ENCODE peak calls at places on chromosomes 1 and 21, in six cellular contexts. E is IMR-90; W is activated CD8-positive, alpha-beta T cell treated with anti-CD3 and anti-CD28 coated beads for 36 hours; N is foreskin keratinocyte; Q is adrenal gland; A is Calu3. R is an unnamed sample.

GRCh38 chr1:245168090-245168489 is 13.3 kb downstream of the KIF26B start:
- DNase-seq in E (no peak), W (no peak), N (no peak), Q (peak), A (no peak), R (no peak)

GRCh38 chr1:180228648-180229482 is 1.2 kb upstream of the LHX4 start:
- DNase-seq in E (no peak), W (peak), N (no peak), Q (no peak), A (peak), R (peak)

GRCh38 chr1:181352695-181353094 is 130.6 kb upstream of the CACNA1E start:
- DNase-seq in E (no peak), W (no peak), N (no peak), Q (no peak), A (no peak), R (no peak)

GRCh38 chr1:33300673-33301072 is 20.2 kb downstream of the A3GALT2 start:
- DNase-seq in E (peak), W (no peak), N (no peak), Q (peak), A (no peak), R (no peak)

GRCh38 chr1:236016782-236017400 is 48.0 kb downstream of the NID1 start:
- DNase-seq in E (peak), W (no peak), N (peak), Q (no peak), A (no peak), R (no peak)

GRCh38 chr1:198258491-198258890 is 101.7 kb downstream of the NEK7 start:
- DNase-seq in E (peak), W (no peak), N (peak), Q (no peak), A (no peak), R (peak)

GRCh38 chr1:59051007-59051406 is 245.9 kb upstream of the FGGY start:
- DNase-seq in E (no peak), W (no peak), N (no peak), Q (no peak), A (no peak), R (no peak)

GRCh38 chr1:58783993-58784757 is at the start of gene JUN:
- DNase-seq in E (peak), W (peak), N (peak), Q (peak), A (peak), R (peak)

GRCh38 chr1:10186453-10187319 is 23.7 kb upstream of the KIF1B start:
- DNase-seq in E (no peak), W (peak), N (no peak), Q (no peak), A (no peak), R (no peak)

GRCh38 chr21:45042664-45043161 is 31.7 kb upstream of the ADARB1 start:
- DNase-seq in E (no peak), W (no peak), N (no peak), Q (no peak), A (no peak), R (no peak)

GRCh38 chr21:45041984-45042663 is 32.3 kb upstream of the ADARB1 start:
- DNase-seq in E (no peak), W (no peak), N (no peak), Q (no peak), A (no peak), R (no peak)

GRCh38 chr21:45040739-45041138 is 33.6 kb upstream of the ADARB1 start:
- DNase-seq in E (no peak), W (no peak), N (no peak), Q (no peak), A (no peak), R (no peak)

GRCh38 chr21:45040114-45040715 is 34.2 kb upstream of the ADARB1 start:
- DNase-seq in E (no peak), W (no peak), N (no peak), Q (no peak), A (no peak), R (no peak)

DNA sequence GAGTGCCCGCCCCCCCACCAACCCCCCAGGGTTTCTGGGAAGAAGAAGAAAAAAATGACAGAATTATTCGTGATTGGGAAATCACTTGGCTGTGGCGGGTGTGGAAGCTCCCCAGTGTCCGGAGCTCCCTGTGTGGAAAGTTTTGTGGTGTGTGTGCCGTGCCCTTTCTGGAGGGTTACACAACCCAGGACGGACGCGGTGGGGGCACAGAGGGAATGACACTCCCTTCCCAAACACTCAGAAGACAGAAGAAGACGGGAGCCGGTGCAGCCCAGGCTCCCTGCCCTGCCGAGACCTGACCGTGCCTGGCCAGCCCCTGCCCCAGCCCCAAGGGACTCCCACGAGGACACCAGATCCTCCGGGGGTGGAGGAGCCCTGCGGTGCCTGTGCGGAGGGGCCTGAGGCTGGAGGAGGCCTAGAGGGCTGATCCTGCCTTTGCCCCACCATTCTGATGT is 33.0 kb upstream of the ADARB1 start:
- DNase-seq in E (peak), W (no peak), N (no peak), Q (peak), A (no peak), R (no peak)
- TF ChIP-seq CTCF in E (no peak), W (no peak), N (no peak), Q (no peak), A (no peak), R (no peak)

GRCh38 chr1:150926094-150926741 is at the start of gene SETDB1:
- DNase-seq in E (peak), W (peak), N (peak), Q (peak), A (peak), R (peak)
- TF ChIP-seq CTCF in E (peak), W (no peak), N (peak), Q (no peak), A (no peak), R (no peak)

DNA sequence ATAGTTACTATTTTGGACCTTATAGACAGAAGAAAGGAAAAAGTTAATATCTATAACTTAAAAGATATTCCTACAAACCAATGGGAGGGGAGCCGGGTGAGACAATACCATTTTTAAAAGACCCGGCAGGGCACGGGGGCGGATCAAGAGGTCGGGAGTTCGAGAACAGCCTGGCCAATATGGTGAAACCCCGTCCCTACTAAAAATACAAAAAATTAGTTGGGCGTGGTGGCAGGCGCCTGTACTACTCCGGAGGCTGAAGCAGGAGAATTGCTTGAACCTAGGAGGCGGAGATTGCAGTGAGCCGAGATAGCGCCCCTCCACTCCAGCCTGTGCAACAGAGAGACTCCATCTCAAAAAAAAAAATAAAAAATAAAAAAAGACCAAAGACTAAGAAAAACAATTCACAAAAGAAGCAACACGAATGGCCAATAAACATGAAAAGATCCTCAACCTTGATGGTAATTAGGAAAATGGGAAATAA is 1.2 kb upstream of the PSMB2 start:
- DNase-seq in E (no peak), W (peak), N (no peak), Q (peak), A (peak), R (no peak)
- TF ChIP-seq CTCF in E (no peak), W (no peak), N (no peak), Q (no peak), A (no peak), R (no peak)

DNA sequence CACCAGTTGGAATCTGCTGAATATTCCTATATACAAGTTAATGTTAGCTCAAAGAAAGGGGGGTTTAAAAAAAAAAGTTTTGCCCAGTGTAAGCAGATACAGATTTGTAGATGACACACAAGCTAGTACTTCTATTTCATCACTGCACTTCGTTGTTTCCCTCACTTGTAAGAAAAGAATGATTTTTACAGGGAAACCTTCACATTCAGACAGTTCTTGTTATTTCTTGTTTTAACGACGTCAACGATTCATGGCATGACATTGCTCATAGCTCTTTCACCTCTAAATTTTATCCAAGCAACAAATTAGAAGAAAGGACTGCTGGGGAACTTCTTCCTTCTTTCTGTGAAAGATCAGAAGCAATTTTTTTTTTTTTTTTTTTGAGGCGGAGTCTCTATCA is 25.7 kb upstream of the C1orf105 start:
- DNase-seq in E (peak), W (no peak), N (no peak), Q (no peak), A (no peak), R (no peak)
- TF ChIP-seq CTCF in E (no peak), W (no peak), N (no peak), Q (no peak), A (no peak), R (no peak)

GRCh38 chr1:40650075-40650474 is 15.4 kb downstream of the RIMS3 start:
- DNase-seq in E (no peak), W (peak), N (no peak), Q (no peak), A (peak), R (peak)
- TF ChIP-seq CTCF in E (peak), W (peak), N (peak), Q (peak), A (peak), R (peak)

GRCh38 chr1:221440658-221441057 is 301.2 kb downstream of the DUSP10 start:
- DNase-seq in E (no peak), W (no peak), N (peak), Q (no peak), A (peak), R (no peak)
- TF ChIP-seq CTCF in E (peak), W (no peak), N (peak), Q (no peak), A (no peak), R (no peak)

GRCh38 chr1:46654012-46654411 is 14.2 kb downstream of the ATPAF1 start:
- DNase-seq in E (no peak), W (no peak), N (no peak), Q (no peak), A (no peak), R (no peak)

GRCh38 chr1:46659307-46659870 is 8.8 kb downstream of the ATPAF1 start:
- DNase-seq in E (no peak), W (no peak), N (no peak), Q (no peak), A (no peak), R (no peak)

GRCh38 chr1:46655848-46656247 is 12.3 kb downstream of the ATPAF1 start:
- DNase-seq in E (no peak), W (no peak), N (no peak), Q (no peak), A (no peak), R (no peak)

GRCh38 chr1:46656643-46657042 is 11.5 kb downstream of the ATPAF1 start:
- DNase-seq in E (no peak), W (no peak), N (no peak), Q (no peak), A (no peak), R (no peak)

DNA sequence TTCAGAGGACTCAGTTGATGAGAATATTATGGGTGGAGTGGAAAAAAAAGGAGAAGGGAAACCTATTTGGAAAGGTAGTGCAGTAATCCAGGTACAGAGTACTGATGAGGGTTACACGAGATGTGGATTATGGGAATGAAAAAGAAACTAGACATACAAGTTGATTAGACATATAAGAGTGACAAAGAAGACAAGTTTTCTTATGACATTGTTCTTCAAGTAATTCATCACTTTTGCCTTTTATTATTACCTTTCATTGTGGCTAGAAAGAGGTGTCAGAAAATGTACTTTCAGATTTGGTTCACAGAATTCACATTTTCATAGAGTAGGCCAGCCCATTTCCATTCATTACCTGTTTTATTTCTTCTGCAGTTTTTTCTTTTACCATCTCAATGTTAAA is 10.4 kb downstream of the ATPAF1 start:
- DNase-seq in E (no peak), W (no peak), N (no peak), Q (no peak), A (no peak), R (no peak)
- TF ChIP-seq CTCF in E (no peak), W (no peak), N (no peak), Q (no peak), A (no peak), R (no peak)

DNA sequence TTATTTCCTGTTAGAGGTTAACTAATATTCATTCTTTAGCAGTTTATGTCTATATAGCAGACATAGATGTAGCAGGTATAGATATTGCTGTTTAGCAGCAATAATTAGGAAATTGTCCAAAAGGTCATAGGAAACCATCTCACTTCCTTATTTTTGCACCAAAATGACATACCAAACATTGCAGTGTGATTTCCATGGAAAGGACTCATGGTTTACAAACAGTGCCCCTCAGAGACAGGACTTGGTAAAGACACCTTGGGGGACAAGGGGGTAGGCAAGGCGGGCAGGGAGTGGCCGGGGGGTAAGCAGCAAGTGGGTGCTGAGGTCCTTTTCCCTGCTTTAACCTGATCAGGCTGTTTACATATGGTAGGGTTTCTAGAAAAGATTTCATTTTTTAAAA is 30.5 kb downstream of the BATF3 start:
- DNase-seq in E (peak), W (peak), N (no peak), Q (no peak), A (no peak), R (no peak)
- TF ChIP-seq CTCF in E (peak), W (no peak), N (peak), Q (no peak), A (no peak), R (no peak)

GRCh38 chr1:182413486-182413885 is 13.0 kb upstream of the TEDDM1 start:
- DNase-seq in E (no peak), W (no peak), N (no peak), Q (no peak), A (no peak), R (no peak)
- TF ChIP-seq CTCF in E (no peak), W (no peak), N (no peak), Q (no peak), A (no peak), R (no peak)

DNA sequence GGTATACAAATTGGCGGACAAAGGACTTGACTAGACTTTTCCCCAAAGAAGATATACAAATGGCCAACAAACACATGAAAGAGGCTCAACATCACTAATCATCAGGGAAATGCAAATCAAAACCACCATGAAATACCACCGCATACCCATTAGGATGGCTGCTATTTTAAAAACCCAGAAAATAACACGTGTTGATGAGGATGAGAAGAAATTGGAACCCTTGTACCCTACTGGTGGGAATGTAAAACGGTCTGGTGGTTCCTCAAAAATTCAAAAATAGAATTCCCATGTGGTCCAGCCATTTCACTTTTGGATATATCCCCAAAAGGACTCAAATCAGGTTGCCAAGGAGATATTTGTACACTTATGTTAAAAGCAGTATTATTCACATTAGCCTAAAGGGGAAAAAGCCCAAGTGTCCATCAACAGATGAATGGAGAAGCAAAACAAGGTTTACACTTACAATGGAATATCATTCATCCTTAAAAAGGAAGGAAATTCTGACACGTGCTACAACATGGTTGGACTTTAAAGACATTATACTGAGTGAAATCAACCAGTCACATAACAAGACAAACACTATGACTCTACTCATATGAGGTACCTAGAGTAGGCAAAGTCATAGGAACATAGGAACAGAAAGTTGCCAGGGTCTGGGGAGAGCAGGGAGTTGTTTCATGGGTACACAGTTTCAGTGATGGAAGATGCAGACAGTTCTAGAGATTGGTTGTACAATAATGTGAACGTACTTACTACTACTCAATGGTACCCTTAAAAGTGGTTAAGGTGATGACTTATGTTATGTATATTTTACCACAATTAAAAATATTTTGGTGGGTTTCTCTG is 17.0 kb downstream of the CD34 start:
- DNase-seq in E (no peak), W (no peak), N (no peak), Q (no peak), A (no peak), R (no peak)
- TF ChIP-seq CTCF in E (no peak), W (no peak), N (no peak), Q (no peak), A (no peak), R (no peak)

R was measured in GM20000.